ENCODE peak calls at places on chromosomes 2 and 18, in four cellular contexts. U is GM23338, I is neural progenitor cell, Y is HCT116. F is an unnamed sample. For H4K20me1, the result is how much of the 10 kb centered on the place peaks cover.

GRCh38 chr2:46776687-46777327 is 138.8 kb downstream of the MCFD2 start:
- DNase-seq in U (peak), I (peak), Y (peak), F (peak)

GRCh38 chr2:18926633-18927524 is 337.5 kb upstream of the NT5C1B start:
- DNase-seq in U (no peak), I (no peak), Y (no peak), F (peak)

GRCh38 chr2:239544846-239545465 is 144.1 kb upstream of the HDAC4 start:
- DNase-seq in U (no peak), I (no peak), Y (no peak), F (no peak)

GRCh38 chr2:223297788-223298187 is 245.8 kb downstream of the KCNE4 start:
- DNase-seq in U (no peak), I (no peak), Y (no peak), F (peak)

GRCh38 chr2:164620873-164621760 is at the start of gene GRB14:
- DNase-seq in U (peak), I (peak), Y (peak), F (peak)

GRCh38 chr2:200509227-200509607 is 651 bp downstream of the KCTD18 start:
- DNase-seq in U (peak), I (peak), Y (no peak), F (peak)

GRCh38 chr2:26139269-26140183 is 33.4 kb upstream of the GAREM2 start:
- DNase-seq in U (no peak), I (no peak), Y (no peak), F (no peak)

GRCh38 chr2:26245231-26245732 is 543 bp downstream of the HADHB start:
- DNase-seq in U (peak), I (peak), Y (no peak), F (peak)

GRCh38 chr2:11953258-11953657 is 206.8 kb downstream of the LPIN1 start:
- DNase-seq in U (no peak), I (no peak), Y (no peak), F (no peak)

GRCh38 chr18:76824754-76825153 is 2.4 kb downstream of the ZNF236 start:
- DNase-seq in U (no peak), I (no peak), Y (no peak), F (no peak)

GRCh38 chr2:219571311-219572236 is at the start of gene OBSL1:
- DNase-seq in U (peak), I (peak), Y (no peak), F (peak)

GRCh38 chr2:162732946-162733698 is 105.4 kb downstream of the KCNH7 start:
- DNase-seq in U (peak), I (no peak), Y (no peak), F (no peak)

GRCh38 chr2:207896525-207897295 is 127.0 kb upstream of the FZD5 start:
- DNase-seq in U (peak), I (peak), Y (no peak), F (no peak)

GRCh38 chr2:118970396-118971135 is 28.6 kb downstream of the MARCO start:
- DNase-seq in U (no peak), I (no peak), Y (no peak), F (peak)

GRCh38 chr18:57942493-57942892 is 101.5 kb upstream of the NEDD4L start:
- DNase-seq in U (peak), I (peak), Y (no peak), F (no peak)

GRCh38 chr2:48313036-48313877 is 216.7 kb upstream of the STON1 start:
- DNase-seq in U (no peak), I (no peak), Y (no peak), F (no peak)

GRCh38 chr18:39599251-39599650 is 2033.7 kb upstream of the CELF4 start:
- DNase-seq in U (no peak), I (no peak), Y (no peak), F (no peak)
- TF ChIP-seq EZH2phosphoT487 in U (no peak), I (no peak), Y (no peak), F (no peak)

DNA sequence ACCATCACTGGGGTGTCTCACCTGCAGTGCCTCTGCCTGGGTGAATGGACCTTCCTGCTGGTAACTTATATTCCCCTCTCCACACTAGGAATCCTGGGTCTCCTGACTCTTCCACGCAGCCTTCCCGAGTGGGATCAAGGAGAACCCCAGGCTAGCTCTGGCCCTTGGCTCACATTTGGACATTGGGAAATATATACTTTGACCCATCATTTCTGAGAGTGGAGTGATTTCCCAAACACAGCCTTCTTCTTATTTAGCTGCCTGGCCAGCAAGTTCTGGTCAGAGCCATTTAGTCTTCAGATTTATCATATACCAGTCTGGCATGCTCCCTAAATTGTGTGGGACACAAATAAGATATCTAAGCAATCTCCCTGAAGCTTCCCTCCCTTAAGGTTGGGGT is 146.8 kb upstream of the PGAP1 start:
- DNase-seq in U (no peak), I (no peak), Y (no peak), F (no peak)
- H2AFZ ChIP-seq in U (no peak), I (no peak), Y (no peak), F (no peak)

GRCh38 chr2:196168181-196168580 is 3.2 kb downstream of the STK17B start:
- DNase-seq in U (no peak), I (no peak), Y (no peak), F (peak)
- H4K20me1 ChIP-seq in U (under half), I (under half), Y (under half), F (under half)

GRCh38 chr2:100293341-100294161 is 28.8 kb downstream of the LONRF2 start:
- DNase-seq in U (no peak), I (no peak), Y (no peak), F (peak)

GRCh38 chr2:100299548-100299947 is 22.8 kb downstream of the LONRF2 start:
- DNase-seq in U (no peak), I (no peak), Y (no peak), F (no peak)

GRCh38 chr2:100301881-100302584 is 20.3 kb downstream of the LONRF2 start:
- DNase-seq in U (no peak), I (no peak), Y (no peak), F (no peak)

GRCh38 chr2:100294162-100294497 is 28.2 kb downstream of the LONRF2 start:
- DNase-seq in U (no peak), I (no peak), Y (no peak), F (no peak)

GRCh38 chr2:100297511-100297910 is 24.8 kb downstream of the LONRF2 start:
- DNase-seq in U (no peak), I (no peak), Y (no peak), F (no peak)
- TF ChIP-seq EZH2phosphoT487 in U (no peak), I (no peak), Y (no peak), F (no peak)

GRCh38 chr2:241160318-241160717 is 10.1 kb downstream of the PPP1R7 start:
- DNase-seq in U (no peak), I (no peak), Y (no peak), F (no peak)

GRCh38 chr2:241159116-241159515 is 8.8 kb downstream of the PPP1R7 start:
- DNase-seq in U (no peak), I (no peak), Y (no peak), F (no peak)

GRCh38 chr2:241163601-241164118 is 13.4 kb downstream of the PPP1R7 start:
- DNase-seq in U (no peak), I (no peak), Y (no peak), F (no peak)

GRCh38 chr2:241158546-241158900 is 8.3 kb downstream of the PPP1R7 start:
- DNase-seq in U (no peak), I (no peak), Y (no peak), F (no peak)

GRCh38 chr2:241161646-241162281 is 11.5 kb downstream of the PPP1R7 start:
- DNase-seq in U (no peak), I (no peak), Y (no peak), F (peak)
- H2AFZ ChIP-seq in U (no peak), I (no peak), Y (no peak), F (no peak)

GRCh38 chr2:241738040-241738686 is 3.7 kb downstream of the D2HGDH start:
- DNase-seq in U (no peak), I (no peak), Y (no peak), F (no peak)

GRCh38 chr2:241739651-241740050 is 5.2 kb downstream of the D2HGDH start:
- DNase-seq in U (no peak), I (no peak), Y (no peak), F (peak)

GRCh38 chr2:241741016-241741415 is 6.6 kb downstream of the D2HGDH start:
- DNase-seq in U (no peak), I (no peak), Y (no peak), F (peak)

GRCh38 chr2:241736111-241736510 is 1.7 kb downstream of the D2HGDH start:
- DNase-seq in U (no peak), I (no peak), Y (no peak), F (no peak)

GRCh38 chr2:241739177-241739576 is 4.7 kb downstream of the D2HGDH start:
- DNase-seq in U (no peak), I (no peak), Y (no peak), F (no peak)
- H4K20me1 ChIP-seq in U (under half), I (under half), Y (under half), F (under half)

DNA sequence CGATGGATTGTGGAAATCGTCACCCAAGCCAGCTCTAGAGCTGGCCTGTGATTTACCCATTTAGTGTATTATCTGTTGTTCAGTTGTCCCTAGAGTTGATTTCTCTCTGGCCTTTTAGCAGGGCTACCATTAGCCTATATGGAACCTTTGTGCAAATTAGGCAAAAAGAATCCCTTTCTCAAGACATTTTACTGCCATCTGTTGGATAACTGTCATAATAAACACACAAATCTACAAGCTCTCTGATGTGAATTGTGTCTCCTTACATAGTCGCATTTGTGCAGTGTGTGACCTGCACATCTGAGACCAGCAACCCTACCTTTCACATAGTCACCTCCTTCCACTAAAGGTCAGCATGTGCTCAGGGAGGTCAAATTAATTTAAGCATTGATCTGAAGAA is 34.0 kb downstream of the LOXHD1 start:
- DNase-seq in U (no peak), I (no peak), Y (no peak), F (peak)
- TF ChIP-seq EZH2phosphoT487 in U (no peak), I (no peak), Y (no peak), F (no peak)

DNA sequence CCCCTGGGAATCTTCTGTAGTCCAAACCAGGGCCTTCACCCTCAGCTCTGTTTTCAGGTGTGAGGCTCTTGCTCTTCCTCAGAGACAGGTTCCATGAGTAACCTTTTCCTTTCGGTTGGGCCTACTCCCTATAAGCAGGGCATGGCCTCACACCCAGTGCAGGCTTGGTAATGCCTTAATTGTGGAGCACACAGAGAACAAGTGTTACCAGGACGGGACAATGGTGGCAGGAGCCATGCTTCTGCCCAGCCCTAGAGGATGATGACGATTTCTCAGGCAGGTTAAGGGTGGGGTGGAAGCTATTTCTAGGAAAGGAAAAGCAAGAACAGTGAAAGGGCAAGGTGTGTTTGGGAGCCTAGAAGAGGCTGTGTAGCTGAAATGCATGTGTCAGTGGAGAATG is 22.1 kb upstream of the SERPINB12 start:
- DNase-seq in U (no peak), I (no peak), Y (no peak), F (no peak)
- H2AFZ ChIP-seq in U (no peak), I (no peak), Y (no peak), F (no peak)